ENCODE peak calls at places on chromosomes 16 and 17, in seven cellular contexts. One of them, this sample, is unnamed.

GRCh38 chr17:78159575-78160158 is 8.7 kb upstream of the SYNGR2 start:
- DNase-seq in Right ventricle myocardium superior: no peak
- DNase-seq in bronchial epithelial cell: peak; percentile 96
- DNase-seq in NCI-H1092 treated with DMSO at 0.1 percent for 48 hours: no peak
- DNase-seq in MCF 10A: peak; percentile 88
- DNase-seq in stimulated activated CD8-positive, alpha-beta memory T cell treated with anti-CD3 and anti-CD28 coated beads, Interleukin-7, amount 100 ng/mL, for 24 hours: no peak
- DNase-seq in colonic mucosa: no peak
- DNase-seq in this sample: no peak

GRCh38 chr16:11666108-11667055 is 1.9 kb upstream of the SNN start:
- DNase-seq in stimulated activated CD8-positive, alpha-beta memory T cell treated with anti-CD3 and anti-CD28 coated beads, Interleukin-7, amount 100 ng/mL, for 24 hours: no peak
- DNase-seq in bronchial epithelial cell: no peak
- DNase-seq in NCI-H1092 treated with DMSO at 0.1 percent for 48 hours: no peak
- DNase-seq in colonic mucosa: no peak
- DNase-seq in Right ventricle myocardium superior: no peak
- DNase-seq in MCF 10A: peak; percentile 32
- DNase-seq in this sample: no peak

GRCh38 chr16:27468941-27469531 is 67.1 kb downstream of the IL21R start:
- DNase-seq in MCF 10A: no peak
- DNase-seq in bronchial epithelial cell: no peak
- DNase-seq in stimulated activated CD8-positive, alpha-beta memory T cell treated with anti-CD3 and anti-CD28 coated beads, Interleukin-7, amount 100 ng/mL, for 24 hours: no peak
- DNase-seq in NCI-H1092 treated with DMSO at 0.1 percent for 48 hours: no peak
- DNase-seq in colonic mucosa: no peak
- DNase-seq in Right ventricle myocardium superior: no peak
- DNase-seq in this sample: no peak

GRCh38 chr16:25257504-25257955 is at the start of gene ZKSCAN2:
- DNase-seq in colonic mucosa: peak; percentile 94
- DNase-seq in bronchial epithelial cell: peak; percentile 72
- DNase-seq in Right ventricle myocardium superior: peak; percentile 95
- DNase-seq in MCF 10A: peak; percentile 90
- DNase-seq in NCI-H1092 treated with DMSO at 0.1 percent for 48 hours: peak; percentile 84
- DNase-seq in stimulated activated CD8-positive, alpha-beta memory T cell treated with anti-CD3 and anti-CD28 coated beads, Interleukin-7, amount 100 ng/mL, for 24 hours: peak; percentile 59
- DNase-seq in this sample: peak; percentile 54

GRCh38 chr16:66515543-66516171 is 34.3 kb downstream of the TK2 start:
- DNase-seq in NCI-H1092 treated with DMSO at 0.1 percent for 48 hours: no peak
- DNase-seq in bronchial epithelial cell: no peak
- DNase-seq in MCF 10A: peak; percentile 55
- DNase-seq in Right ventricle myocardium superior: no peak
- DNase-seq in colonic mucosa: no peak
- DNase-seq in stimulated activated CD8-positive, alpha-beta memory T cell treated with anti-CD3 and anti-CD28 coated beads, Interleukin-7, amount 100 ng/mL, for 24 hours: no peak
- DNase-seq in this sample: no peak

GRCh38 chr17:78966123-78966813 is 13.5 kb downstream of the LGALS3BP start:
- DNase-seq in MCF 10A: no peak
- DNase-seq in stimulated activated CD8-positive, alpha-beta memory T cell treated with anti-CD3 and anti-CD28 coated beads, Interleukin-7, amount 100 ng/mL, for 24 hours: no peak
- DNase-seq in Right ventricle myocardium superior: no peak
- DNase-seq in bronchial epithelial cell: no peak
- DNase-seq in colonic mucosa: peak; percentile 18
- DNase-seq in NCI-H1092 treated with DMSO at 0.1 percent for 48 hours: no peak
- DNase-seq in this sample: no peak

GRCh38 chr17:81428121-81428515 is 32.9 kb downstream of the BAHCC1 start:
- DNase-seq in stimulated activated CD8-positive, alpha-beta memory T cell treated with anti-CD3 and anti-CD28 coated beads, Interleukin-7, amount 100 ng/mL, for 24 hours: no peak
- DNase-seq in MCF 10A: no peak
- DNase-seq in Right ventricle myocardium superior: no peak
- DNase-seq in NCI-H1092 treated with DMSO at 0.1 percent for 48 hours: peak; percentile 83
- DNase-seq in bronchial epithelial cell: no peak
- DNase-seq in colonic mucosa: no peak
- DNase-seq in this sample: no peak

GRCh38 chr16:60142991-60143705 is 1409.0 kb upstream of the GOT2 start:
- DNase-seq in Right ventricle myocardium superior: no peak
- DNase-seq in colonic mucosa: no peak
- DNase-seq in bronchial epithelial cell: no peak
- DNase-seq in MCF 10A: no peak
- DNase-seq in stimulated activated CD8-positive, alpha-beta memory T cell treated with anti-CD3 and anti-CD28 coated beads, Interleukin-7, amount 100 ng/mL, for 24 hours: no peak
- DNase-seq in NCI-H1092 treated with DMSO at 0.1 percent for 48 hours: no peak
- DNase-seq in this sample: no peak

GRCh38 chr17:8320990-8321389 is 10.9 kb downstream of the ARHGEF15 start:
- DNase-seq in NCI-H1092 treated with DMSO at 0.1 percent for 48 hours: no peak
- DNase-seq in MCF 10A: no peak
- DNase-seq in stimulated activated CD8-positive, alpha-beta memory T cell treated with anti-CD3 and anti-CD28 coated beads, Interleukin-7, amount 100 ng/mL, for 24 hours: no peak
- DNase-seq in Right ventricle myocardium superior: no peak
- DNase-seq in bronchial epithelial cell: no peak
- DNase-seq in colonic mucosa: no peak
- DNase-seq in this sample: no peak

GRCh38 chr17:65246252-65246651 is 109.1 kb downstream of the RGS9 start:
- DNase-seq in NCI-H1092 treated with DMSO at 0.1 percent for 48 hours: no peak
- DNase-seq in Right ventricle myocardium superior: no peak
- DNase-seq in MCF 10A: no peak
- DNase-seq in stimulated activated CD8-positive, alpha-beta memory T cell treated with anti-CD3 and anti-CD28 coated beads, Interleukin-7, amount 100 ng/mL, for 24 hours: no peak
- DNase-seq in bronchial epithelial cell: no peak
- DNase-seq in colonic mucosa: no peak
- DNase-seq in this sample: no peak

GRCh38 chr17:67054011-67054591 is 9.7 kb downstream of the CACNG1 start:
- DNase-seq in MCF 10A: no peak
- DNase-seq in stimulated activated CD8-positive, alpha-beta memory T cell treated with anti-CD3 and anti-CD28 coated beads, Interleukin-7, amount 100 ng/mL, for 24 hours: no peak
- DNase-seq in Right ventricle myocardium superior: no peak
- DNase-seq in NCI-H1092 treated with DMSO at 0.1 percent for 48 hours: no peak
- DNase-seq in colonic mucosa: no peak
- DNase-seq in bronchial epithelial cell: no peak
- DNase-seq in this sample: no peak

GRCh38 chr17:49454050-49454449 is 39.4 kb upstream of the PHB1 start:
- DNase-seq in MCF 10A: no peak
- DNase-seq in NCI-H1092 treated with DMSO at 0.1 percent for 48 hours: no peak
- DNase-seq in Right ventricle myocardium superior: no peak
- DNase-seq in bronchial epithelial cell: no peak
- DNase-seq in stimulated activated CD8-positive, alpha-beta memory T cell treated with anti-CD3 and anti-CD28 coated beads, Interleukin-7, amount 100 ng/mL, for 24 hours: no peak
- DNase-seq in colonic mucosa: no peak
- DNase-seq in this sample: no peak

GRCh38 chr16:50235581-50235980 is 30.8 kb upstream of the ADCY7 start:
- DNase-seq in colonic mucosa: no peak
- DNase-seq in Right ventricle myocardium superior: no peak
- DNase-seq in MCF 10A: peak; percentile 40
- DNase-seq in stimulated activated CD8-positive, alpha-beta memory T cell treated with anti-CD3 and anti-CD28 coated beads, Interleukin-7, amount 100 ng/mL, for 24 hours: no peak
- DNase-seq in NCI-H1092 treated with DMSO at 0.1 percent for 48 hours: no peak
- DNase-seq in bronchial epithelial cell: no peak
- DNase-seq in this sample: no peak

GRCh38 chr17:67574658-67575293 is 143.0 kb upstream of the NOL11 start:
- DNase-seq in stimulated activated CD8-positive, alpha-beta memory T cell treated with anti-CD3 and anti-CD28 coated beads, Interleukin-7, amount 100 ng/mL, for 24 hours: no peak
- DNase-seq in colonic mucosa: no peak
- DNase-seq in bronchial epithelial cell: no peak
- DNase-seq in NCI-H1092 treated with DMSO at 0.1 percent for 48 hours: no peak
- DNase-seq in Right ventricle myocardium superior: no peak
- DNase-seq in MCF 10A: no peak
- DNase-seq in this sample: no peak

GRCh38 chr16:648071-648785 is 937 bp upstream of the WDR90 start:
- DNase-seq in Right ventricle myocardium superior: no peak
- DNase-seq in stimulated activated CD8-positive, alpha-beta memory T cell treated with anti-CD3 and anti-CD28 coated beads, Interleukin-7, amount 100 ng/mL, for 24 hours: no peak
- DNase-seq in NCI-H1092 treated with DMSO at 0.1 percent for 48 hours: peak; percentile 29
- DNase-seq in bronchial epithelial cell: peak; percentile 20
- DNase-seq in MCF 10A: peak; percentile 63
- DNase-seq in colonic mucosa: peak; percentile 87
- DNase-seq in this sample: no peak

GRCh38 chr17:48241770-48242497 is 134.4 kb downstream of the SNX11 start:
- DNase-seq in bronchial epithelial cell: no peak
- DNase-seq in NCI-H1092 treated with DMSO at 0.1 percent for 48 hours: no peak
- DNase-seq in Right ventricle myocardium superior: no peak
- DNase-seq in stimulated activated CD8-positive, alpha-beta memory T cell treated with anti-CD3 and anti-CD28 coated beads, Interleukin-7, amount 100 ng/mL, for 24 hours: no peak
- DNase-seq in colonic mucosa: no peak
- DNase-seq in MCF 10A: no peak
- DNase-seq in this sample: no peak